ENCODE peak calls at places on chromosomes 1 and 21, in six cellular contexts. One of them, this sample, is unnamed. For H3K27me3, the result is how much of the 10 kb centered on the place peaks cover.

GRCh38 chr21:40658237-40658636 is 188.7 kb downstream of the DSCAM start:
- DNase-seq in RWPE2: no peak
- DNase-seq in AG04450: no peak
- DNase-seq in left ventricle myocardium inferior: no peak
- DNase-seq in CD8-positive, alpha-beta memory T cell: no peak
- DNase-seq in pancreas: no peak
- DNase-seq in this sample: no peak

GRCh38 chr21:38787461-38788274 is 18.1 kb upstream of the ETS2 start:
- DNase-seq in AG04450: no peak
- DNase-seq in pancreas: peak
- DNase-seq in left ventricle myocardium inferior: no peak
- DNase-seq in RWPE2: peak
- DNase-seq in CD8-positive, alpha-beta memory T cell: no peak
- DNase-seq in this sample: no peak

GRCh38 chr1:153929433-153929825 is 6.7 kb upstream of the GATAD2B start:
- DNase-seq in RWPE2: no peak
- DNase-seq in left ventricle myocardium inferior: no peak
- DNase-seq in AG04450: no peak
- DNase-seq in CD8-positive, alpha-beta memory T cell: no peak
- DNase-seq in pancreas: no peak
- DNase-seq in this sample: no peak

GRCh38 chr1:109985251-109986053 is 887 bp downstream of the AHCYL1 start:
- DNase-seq in pancreas: no peak
- DNase-seq in CD8-positive, alpha-beta memory T cell: no peak
- DNase-seq in AG04450: no peak
- DNase-seq in RWPE2: no peak
- DNase-seq in left ventricle myocardium inferior: no peak
- DNase-seq in this sample: no peak

GRCh38 chr1:70455291-70455690 is 44.2 kb downstream of the CTH start:
- DNase-seq in left ventricle myocardium inferior: no peak
- DNase-seq in AG04450: no peak
- DNase-seq in RWPE2: no peak
- DNase-seq in pancreas: no peak
- DNase-seq in CD8-positive, alpha-beta memory T cell: no peak
- DNase-seq in this sample: no peak

GRCh38 chr1:30325085-30325935 is 398.1 kb downstream of the MATN1 start:
- DNase-seq in AG04450: no peak
- DNase-seq in RWPE2: peak
- DNase-seq in pancreas: no peak
- DNase-seq in CD8-positive, alpha-beta memory T cell: no peak
- DNase-seq in left ventricle myocardium inferior: no peak
- DNase-seq in this sample: no peak

GRCh38 chr1:224615861-224616760 is at the start of gene CNIH3:
- DNase-seq in pancreas: peak
- DNase-seq in left ventricle myocardium inferior: no peak
- DNase-seq in AG04450: no peak
- DNase-seq in CD8-positive, alpha-beta memory T cell: peak
- DNase-seq in RWPE2: no peak
- DNase-seq in this sample: no peak

GRCh38 chr21:39036581-39036980 is 146.7 kb downstream of the PSMG1 start:
- DNase-seq in pancreas: no peak
- DNase-seq in RWPE2: no peak
- DNase-seq in CD8-positive, alpha-beta memory T cell: no peak
- DNase-seq in AG04450: no peak
- DNase-seq in left ventricle myocardium inferior: no peak
- DNase-seq in this sample: no peak

GRCh38 chr1:28640766-28641165 is 2.1 kb downstream of the TAF12 start:
- DNase-seq in RWPE2: no peak
- DNase-seq in left ventricle myocardium inferior: no peak
- DNase-seq in AG04450: no peak
- DNase-seq in CD8-positive, alpha-beta memory T cell: peak
- DNase-seq in pancreas: no peak
- DNase-seq in this sample: peak

GRCh38 chr1:116971481-116971880 is 30.1 kb upstream of the CD101 start:
- DNase-seq in left ventricle myocardium inferior: no peak
- DNase-seq in pancreas: no peak
- DNase-seq in CD8-positive, alpha-beta memory T cell: no peak
- DNase-seq in RWPE2: no peak
- DNase-seq in AG04450: no peak
- DNase-seq in this sample: no peak

GRCh38 chr1:155970531-155971167 is 7.7 kb downstream of the ARHGEF2 start:
- DNase-seq in left ventricle myocardium inferior: peak
- DNase-seq in AG04450: no peak
- DNase-seq in CD8-positive, alpha-beta memory T cell: no peak
- DNase-seq in pancreas: no peak
- DNase-seq in RWPE2: no peak
- DNase-seq in this sample: no peak

GRCh38 chr1:31429583-31429982 is 16.6 kb downstream of the SERINC2 start:
- DNase-seq in AG04450: no peak
- DNase-seq in left ventricle myocardium inferior: no peak
- DNase-seq in RWPE2: no peak
- DNase-seq in pancreas: no peak
- DNase-seq in CD8-positive, alpha-beta memory T cell: no peak
- DNase-seq in this sample: no peak

GRCh38 chr1:228416217-228416971 is at the start of gene TRIM17:
- DNase-seq in CD8-positive, alpha-beta memory T cell: peak
- DNase-seq in AG04450: no peak
- DNase-seq in pancreas: peak
- DNase-seq in RWPE2: no peak
- DNase-seq in left ventricle myocardium inferior: no peak
- DNase-seq in this sample: peak

DNA sequence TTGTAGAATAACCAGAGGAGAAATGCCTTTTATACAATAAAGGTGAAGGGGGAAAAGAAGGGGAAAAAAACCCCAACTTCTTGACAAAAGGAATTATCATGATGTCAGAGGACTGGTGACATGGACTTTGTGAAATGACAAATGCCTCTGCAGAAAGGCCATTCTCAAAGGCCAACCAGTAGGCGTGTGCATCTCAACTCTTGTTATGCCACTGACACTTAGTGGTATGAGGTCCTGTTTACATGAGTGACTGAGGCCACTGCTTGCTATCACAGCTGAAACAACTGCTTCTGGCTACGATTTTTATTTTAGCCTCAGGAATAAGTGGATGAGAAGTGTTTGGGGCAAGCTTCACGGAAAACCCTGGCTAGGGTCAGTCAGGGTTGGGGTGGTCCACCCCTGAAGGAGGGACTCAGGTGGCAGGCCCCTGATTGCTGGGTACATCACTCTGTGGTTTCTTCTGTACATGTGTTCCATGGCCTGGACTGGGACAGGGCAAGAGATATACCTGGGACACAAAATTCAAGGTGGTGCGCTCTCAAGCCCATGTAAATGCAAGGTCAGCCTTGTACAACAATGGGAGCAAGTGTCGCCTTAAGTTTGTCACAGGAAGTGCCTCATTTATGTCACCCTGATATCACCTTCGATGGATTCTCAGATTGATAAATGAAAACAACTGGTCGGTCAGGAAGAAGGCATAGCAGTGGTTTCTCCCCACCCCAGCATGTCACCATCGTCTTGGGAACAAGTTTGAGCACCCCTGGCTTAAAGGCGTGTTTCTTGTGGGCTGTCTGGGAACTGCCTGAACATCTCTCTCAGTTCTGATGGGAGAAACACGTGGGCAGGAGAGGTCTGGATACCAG is 12.3 kb downstream of the RUNX1 start:
- DNase-seq in AG04450: no peak
- DNase-seq in CD8-positive, alpha-beta memory T cell: no peak
- DNase-seq in pancreas: no peak
- DNase-seq in RWPE2: no peak
- DNase-seq in left ventricle myocardium inferior: no peak
- DNase-seq in this sample: no peak
- H3K4me3 ChIP-seq in AG04450: no peak
- H3K4me3 ChIP-seq in CD8-positive, alpha-beta memory T cell: peak
- H3K4me3 ChIP-seq in pancreas: no peak
- H3K4me3 ChIP-seq in RWPE2: no peak
- H3K4me3 ChIP-seq in left ventricle myocardium inferior: no peak
- H3K4me3 ChIP-seq in this sample: peak

GRCh38 chr1:160101717-160102522 is 3.5 kb upstream of the IGSF8 start:
- DNase-seq in RWPE2: no peak
- DNase-seq in pancreas: no peak
- DNase-seq in AG04450: no peak
- DNase-seq in left ventricle myocardium inferior: no peak
- DNase-seq in CD8-positive, alpha-beta memory T cell: no peak
- DNase-seq in this sample: no peak

GRCh38 chr1:160105155-160105554 is 6.7 kb upstream of the IGSF8 start:
- DNase-seq in pancreas: no peak
- DNase-seq in CD8-positive, alpha-beta memory T cell: no peak
- DNase-seq in AG04450: no peak
- DNase-seq in left ventricle myocardium inferior: no peak
- DNase-seq in RWPE2: no peak
- DNase-seq in this sample: no peak

GRCh38 chr1:160101037-160101716 is 2.8 kb upstream of the IGSF8 start:
- DNase-seq in RWPE2: no peak
- DNase-seq in pancreas: peak
- DNase-seq in AG04450: no peak
- DNase-seq in left ventricle myocardium inferior: peak
- DNase-seq in CD8-positive, alpha-beta memory T cell: peak
- DNase-seq in this sample: peak

GRCh38 chr1:160104520-160104885 is 6.1 kb upstream of the IGSF8 start:
- DNase-seq in pancreas: no peak
- DNase-seq in AG04450: no peak
- DNase-seq in left ventricle myocardium inferior: no peak
- DNase-seq in RWPE2: no peak
- DNase-seq in CD8-positive, alpha-beta memory T cell: no peak
- DNase-seq in this sample: no peak

DNA sequence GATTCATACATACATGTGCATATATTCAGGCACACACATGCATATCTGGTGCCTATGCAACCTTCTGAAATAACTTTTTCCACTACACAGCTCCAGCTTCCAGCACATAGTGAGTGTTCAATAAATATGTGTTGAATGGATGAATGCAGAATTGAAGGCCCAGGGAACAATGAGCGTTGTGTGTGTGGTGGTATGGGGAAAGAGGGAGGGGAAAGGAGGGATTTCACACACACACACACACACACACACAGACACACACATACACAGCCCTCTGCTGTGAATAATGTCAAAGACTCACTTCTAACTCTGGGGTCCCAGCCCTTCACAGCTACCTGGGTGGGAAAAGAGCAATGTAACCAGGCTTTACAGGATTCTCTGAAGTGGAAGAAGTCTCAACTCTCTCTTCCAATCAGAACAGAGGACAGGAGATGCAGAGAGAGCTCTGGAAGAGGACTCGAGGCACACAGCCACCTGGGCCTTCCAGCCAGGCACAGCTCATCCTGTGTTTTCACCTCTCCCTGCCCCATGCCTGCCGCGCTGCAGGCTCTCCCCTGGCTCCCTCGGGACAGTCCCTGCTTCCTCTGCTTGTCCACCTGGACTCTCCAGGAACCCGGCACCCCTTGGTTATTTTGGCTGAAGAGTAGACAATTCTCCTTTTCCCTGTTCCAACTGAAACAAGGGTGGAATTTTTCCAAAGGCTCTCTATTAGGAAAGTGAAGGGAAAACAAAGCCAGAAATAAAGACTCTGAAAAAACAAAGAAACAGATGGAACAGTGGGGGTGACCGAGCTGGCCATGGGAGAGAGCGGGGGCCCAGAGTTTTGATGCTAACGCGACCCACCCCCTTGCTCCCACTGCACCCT is 5.5 kb upstream of the IGSF8 start:
- DNase-seq in pancreas: no peak
- DNase-seq in left ventricle myocardium inferior: no peak
- DNase-seq in CD8-positive, alpha-beta memory T cell: no peak
- DNase-seq in AG04450: no peak
- DNase-seq in RWPE2: no peak
- DNase-seq in this sample: no peak
- H3K27ac ChIP-seq in pancreas: no peak
- H3K27ac ChIP-seq in left ventricle myocardium inferior: peak
- H3K27ac ChIP-seq in CD8-positive, alpha-beta memory T cell: no peak
- H3K27ac ChIP-seq in AG04450: no peak
- H3K27ac ChIP-seq in RWPE2: no peak
- H3K27ac ChIP-seq in this sample: no peak

DNA sequence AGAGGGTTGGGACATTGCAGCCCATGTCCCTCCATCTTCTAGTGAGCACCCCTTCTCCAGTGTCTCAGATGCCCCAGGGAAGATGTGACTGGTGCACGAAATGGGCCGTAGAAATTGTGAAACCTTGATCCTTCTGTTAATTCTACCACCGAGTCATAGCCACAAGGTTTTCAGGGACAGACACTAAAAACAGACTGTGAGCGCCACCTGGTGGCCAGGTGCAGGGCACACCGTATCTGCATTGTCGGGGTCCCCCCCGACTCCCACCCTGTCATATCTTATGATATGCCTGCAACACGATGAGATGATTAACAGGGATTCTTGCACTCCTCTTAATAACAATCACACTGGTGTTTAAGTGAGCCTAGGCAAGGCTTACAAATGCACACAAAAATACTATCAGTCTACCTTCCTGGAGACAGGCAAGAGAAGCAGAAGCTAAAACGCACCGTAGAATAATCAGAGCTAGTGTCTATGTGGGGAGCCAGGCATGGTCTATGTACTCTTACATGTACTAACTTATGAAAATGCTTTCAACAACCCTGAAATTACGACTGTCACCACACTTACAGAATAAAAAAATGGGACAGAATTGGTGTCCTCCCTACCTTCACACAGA is 57.8 kb downstream of the FHAD1 start:
- DNase-seq in CD8-positive, alpha-beta memory T cell: peak
- DNase-seq in left ventricle myocardium inferior: peak
- DNase-seq in pancreas: no peak
- DNase-seq in AG04450: no peak
- DNase-seq in RWPE2: no peak
- DNase-seq in this sample: peak
- H3K27me3 ChIP-seq in CD8-positive, alpha-beta memory T cell: under half
- H3K27me3 ChIP-seq in left ventricle myocardium inferior: under half
- H3K27me3 ChIP-seq in pancreas: under half
- H3K27me3 ChIP-seq in AG04450: under half
- H3K27me3 ChIP-seq in RWPE2: under half
- H3K27me3 ChIP-seq in this sample: under half

GRCh38 chr1:210796421-210796820 is 337.5 kb downstream of the KCNH1 start:
- DNase-seq in AG04450: no peak
- DNase-seq in CD8-positive, alpha-beta memory T cell: no peak
- DNase-seq in left ventricle myocardium inferior: no peak
- DNase-seq in pancreas: no peak
- DNase-seq in RWPE2: no peak
- DNase-seq in this sample: no peak

GRCh38 chr1:210801501-210801900 is 332.4 kb downstream of the KCNH1 start:
- DNase-seq in AG04450: no peak
- DNase-seq in CD8-positive, alpha-beta memory T cell: no peak
- DNase-seq in RWPE2: no peak
- DNase-seq in left ventricle myocardium inferior: no peak
- DNase-seq in pancreas: no peak
- DNase-seq in this sample: no peak

GRCh38 chr1:210797422-210797821 is 336.5 kb downstream of the KCNH1 start:
- DNase-seq in left ventricle myocardium inferior: no peak
- DNase-seq in CD8-positive, alpha-beta memory T cell: no peak
- DNase-seq in pancreas: peak
- DNase-seq in AG04450: no peak
- DNase-seq in RWPE2: no peak
- DNase-seq in this sample: no peak

GRCh38 chr1:210800756-210801155 is 333.2 kb downstream of the KCNH1 start:
- DNase-seq in CD8-positive, alpha-beta memory T cell: no peak
- DNase-seq in left ventricle myocardium inferior: no peak
- DNase-seq in pancreas: no peak
- DNase-seq in RWPE2: no peak
- DNase-seq in AG04450: no peak
- DNase-seq in this sample: no peak

GRCh38 chr1:210800301-210800700 is 333.6 kb downstream of the KCNH1 start:
- DNase-seq in pancreas: no peak
- DNase-seq in RWPE2: no peak
- DNase-seq in AG04450: no peak
- DNase-seq in left ventricle myocardium inferior: no peak
- DNase-seq in CD8-positive, alpha-beta memory T cell: no peak
- DNase-seq in this sample: no peak
- H3K4me3 ChIP-seq in pancreas: no peak
- H3K4me3 ChIP-seq in RWPE2: no peak
- H3K4me3 ChIP-seq in AG04450: no peak
- H3K4me3 ChIP-seq in left ventricle myocardium inferior: no peak
- H3K4me3 ChIP-seq in CD8-positive, alpha-beta memory T cell: no peak
- H3K4me3 ChIP-seq in this sample: no peak

This sample was measured in CD4-positive, CD25-positive, alpha-beta regulatory T cell.